ENCODE peak calls at places on chromosomes 4 and X, in seven cellular contexts. C, X, Z, N, G, E and S are unnamed samples. For H3K4me1, the result is how much of the 10 kb centered on the place peaks cover.

GRCh38 chr4:123659759-123660158 is 263.2 kb downstream of the SPRY1 start:
- DNase-seq in C (no peak), X (no peak), Z (no peak), N (no peak), G (no peak), E (no peak), S (no peak)

GRCh38 chr4:83217721-83218522 is 66.7 kb downstream of the COQ2 start:
- DNase-seq in C (no peak), X (no peak), Z (no peak), N (peak), G (peak), E (no peak), S (peak)

GRCh38 chr4:42871685-42872271 is 20.7 kb upstream of the GRXCR1 start:
- DNase-seq in C (no peak), X (no peak), Z (no peak), N (no peak), G (no peak), E (no peak), S (no peak)

GRCh38 chr4:110510282-110510681 is 34.3 kb downstream of the ENPEP start:
- DNase-seq in C (peak), X (no peak), Z (no peak), N (no peak), G (no peak), E (no peak), S (no peak)

GRCh38 chr4:159367421-159368105 is 264.7 kb downstream of the RAPGEF2 start:
- DNase-seq in C (no peak), X (no peak), Z (no peak), N (peak), G (no peak), E (no peak), S (no peak)

GRCh38 chrX:1537031-1537715 is at the start of gene P2RY8:
- DNase-seq in C (peak), X (peak), Z (peak), N (peak), G (peak), E (peak), S (peak)

GRCh38 chrX:55240788-55241187 is 20.6 kb downstream of the PAGE5 start:
- DNase-seq in C (no peak), X (no peak), Z (no peak), N (no peak), G (no peak), E (no peak), S (no peak)

GRCh38 chrX:151073767-151074166 is 90.6 kb downstream of the HMGB3 start:
- DNase-seq in C (no peak), X (no peak), Z (no peak), N (no peak), G (no peak), E (no peak), S (no peak)

GRCh38 chr4:52588097-52588496 is 71.0 kb downstream of the USP46 start:
- DNase-seq in C (no peak), X (peak), Z (peak), N (no peak), G (no peak), E (no peak), S (peak)

GRCh38 chr4:6124386-6125102 is 75.8 kb downstream of the JAKMIP1 start:
- DNase-seq in C (peak), X (no peak), Z (no peak), N (no peak), G (no peak), E (no peak), S (no peak)

GRCh38 chr4:82372502-82372873 is 1.3 kb downstream of the HNRNPD start:
- DNase-seq in C (no peak), X (peak), Z (no peak), N (no peak), G (peak), E (no peak), S (peak)

GRCh38 chrX:17596051-17596450 is 141.2 kb upstream of the SCML1 start:
- DNase-seq in C (no peak), X (no peak), Z (no peak), N (no peak), G (no peak), E (no peak), S (no peak)

GRCh38 chr4:85909851-85910250 is 434.9 kb downstream of the ARHGAP24 start:
- DNase-seq in C (peak), X (peak), Z (peak), N (no peak), G (no peak), E (no peak), S (peak)

GRCh38 chr4:59647500-59647899 is 1552.6 kb upstream of the ADGRL3 start:
- DNase-seq in C (no peak), X (no peak), Z (no peak), N (no peak), G (no peak), E (no peak), S (no peak)

GRCh38 chr4:18935956-18936355 is 914.4 kb upstream of the LCORL start:
- DNase-seq in C (no peak), X (no peak), Z (no peak), N (no peak), G (no peak), E (no peak), S (no peak)

GRCh38 chrX:77298790-77299189 is 148.4 kb upstream of the FGF16 start:
- DNase-seq in C (no peak), X (no peak), Z (no peak), N (no peak), G (no peak), E (no peak), S (no peak)

GRCh38 chr4:173934201-173934600 is 349.3 kb downstream of the FBXO8 start:
- DNase-seq in C (no peak), X (no peak), Z (no peak), N (no peak), G (no peak), E (no peak), S (no peak)

GRCh38 chr4:84497835-84498202 is 1.3 kb downstream of the NKX6-1 start:
- DNase-seq in C (no peak), X (no peak), Z (no peak), N (no peak), G (no peak), E (no peak), S (no peak)

GRCh38 chr4:159103406-159104131 is 690 bp downstream of the RAPGEF2 start:
- DNase-seq in C (peak), X (peak), Z (peak), N (no peak), G (peak), E (peak), S (peak)

GRCh38 chrX:17405225-17405969 is 30.4 kb downstream of the NHS start:
- DNase-seq in C (no peak), X (no peak), Z (no peak), N (no peak), G (no peak), E (no peak), S (no peak)

GRCh38 chr4:8118531-8118930 is 40.1 kb downstream of the ABLIM2 start:
- DNase-seq in C (no peak), X (peak), Z (no peak), N (no peak), G (no peak), E (no peak), S (no peak)

GRCh38 chrX:114619874-114620273 is 36.0 kb downstream of the HTR2C start:
- DNase-seq in C (no peak), X (no peak), Z (no peak), N (no peak), G (no peak), E (no peak), S (no peak)

GRCh38 chrX:121256653-121257052 is 209.2 kb downstream of the GLUD2 start:
- DNase-seq in C (no peak), X (no peak), Z (no peak), N (no peak), G (no peak), E (no peak), S (no peak)

GRCh38 chr4:143417679-143418403 is 81.2 kb downstream of the GAB1 start:
- DNase-seq in C (no peak), X (no peak), Z (no peak), N (peak), G (no peak), E (no peak), S (no peak)

GRCh38 chrX:120302434-120302833 is 8.8 kb downstream of the TMEM255A start:
- DNase-seq in C (no peak), X (no peak), Z (no peak), N (peak), G (peak), E (no peak), S (peak)

GRCh38 chr4:146243141-146243882 is 29.0 kb downstream of the REELD1 start:
- DNase-seq in C (no peak), X (peak), Z (peak), N (peak), G (no peak), E (peak), S (peak)

DNA sequence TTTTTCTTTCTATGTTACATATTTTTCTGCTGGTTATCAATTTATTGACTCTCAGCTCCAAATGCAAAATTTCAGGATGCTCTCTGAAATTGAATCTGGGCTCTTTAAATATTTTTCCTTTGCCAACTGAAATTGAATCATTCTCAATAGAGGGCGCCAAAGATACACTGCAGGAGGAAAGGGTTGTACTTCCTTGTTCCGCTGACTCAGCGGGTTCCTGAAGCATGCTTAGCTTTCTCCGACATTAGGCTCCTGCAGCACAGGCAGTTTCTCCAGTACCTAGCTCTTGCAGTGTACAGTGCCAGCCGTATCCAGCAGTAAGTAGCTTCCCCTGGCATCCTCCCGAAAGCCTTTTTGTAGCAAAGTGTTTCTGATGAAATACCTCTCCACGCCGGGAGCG is 28.8 kb upstream of the CFAP47 start:
- DNase-seq in C (no peak), X (no peak), Z (no peak), N (no peak), G (no peak), E (no peak), S (peak)
- TF ChIP-seq CTCF in C (no peak), X (peak), Z (peak), N (peak), G (peak), E (no peak), S (no peak)

GRCh38 chr4:169849456-169849855 is 91.7 kb upstream of the HPF1 start:
- DNase-seq in C (no peak), X (no peak), Z (no peak), N (no peak), G (no peak), E (no peak), S (no peak)

GRCh38 chr4:169852481-169852880 is 94.7 kb upstream of the HPF1 start:
- DNase-seq in C (no peak), X (no peak), Z (no peak), N (no peak), G (no peak), E (no peak), S (no peak)

GRCh38 chr4:169854090-169854489 is 96.3 kb upstream of the HPF1 start:
- DNase-seq in C (no peak), X (no peak), Z (no peak), N (no peak), G (no peak), E (no peak), S (no peak)

GRCh38 chr4:169848018-169848417 is 90.3 kb upstream of the HPF1 start:
- DNase-seq in C (no peak), X (no peak), Z (no peak), N (no peak), G (no peak), E (no peak), S (no peak)

GRCh38 chr4:169851750-169852149 is 94.0 kb upstream of the HPF1 start:
- DNase-seq in C (no peak), X (no peak), Z (no peak), N (no peak), G (no peak), E (no peak), S (no peak)
- H3K4me1 ChIP-seq in C (under half), X (under half), Z (under half), N (under half), G (under half), E (under half), S (under half)

GRCh38 chr4:39932776-39933402 is 44.8 kb downstream of the PDS5A start:
- DNase-seq in C (no peak), X (no peak), Z (no peak), N (no peak), G (no peak), E (no peak), S (no peak)
- H3K4me3 ChIP-seq in C (no peak), X (no peak), Z (no peak), N (peak), G (no peak), E (no peak), S (no peak)

DNA sequence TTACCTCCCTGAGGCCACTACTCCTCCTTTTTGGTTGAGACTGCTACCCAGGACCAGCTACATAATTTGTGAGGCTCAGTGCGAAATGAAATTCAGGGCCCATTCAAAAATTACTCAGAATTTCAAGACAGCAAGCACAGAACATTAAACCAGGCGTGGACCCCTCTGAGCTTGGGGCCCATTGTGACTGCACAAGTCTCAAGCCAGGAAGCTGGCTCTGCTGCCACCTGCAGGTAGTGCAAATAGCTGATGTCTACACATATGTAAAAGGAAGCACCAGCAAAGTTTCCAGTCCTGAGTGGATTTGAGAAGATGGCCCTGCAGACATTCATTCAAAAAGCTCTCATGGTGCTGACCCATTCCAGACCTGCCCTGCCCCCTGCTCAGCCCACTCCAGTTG is 213.4 kb upstream of the LNX1 start:
- DNase-seq in C (peak), X (no peak), Z (no peak), N (peak), G (peak), E (no peak), S (no peak)
- TF ChIP-seq CTCF in C (no peak), X (peak), Z (peak), N (peak), G (peak), E (no peak), S (peak)

GRCh38 chr4:2257361-2258001 is 4.4 kb downstream of the MXD4 start:
- DNase-seq in C (no peak), X (peak), Z (peak), N (no peak), G (peak), E (peak), S (peak)
- H3K4me1 ChIP-seq in C (half or more), X (half or more), Z (half or more), N (under half), G (under half), E (under half), S (under half)

GRCh38 chrX:51743179-51743957 is at the start of gene GSPT2:
- DNase-seq in C (peak), X (peak), Z (peak), N (peak), G (peak), E (peak), S (peak)

GRCh38 chrX:51737062-51737461 is 6.2 kb upstream of the GSPT2 start:
- DNase-seq in C (no peak), X (no peak), Z (no peak), N (no peak), G (no peak), E (no peak), S (no peak)

GRCh38 chrX:51747671-51748070 is 4.4 kb downstream of the GSPT2 start:
- DNase-seq in C (no peak), X (no peak), Z (no peak), N (no peak), G (no peak), E (no peak), S (no peak)

DNA sequence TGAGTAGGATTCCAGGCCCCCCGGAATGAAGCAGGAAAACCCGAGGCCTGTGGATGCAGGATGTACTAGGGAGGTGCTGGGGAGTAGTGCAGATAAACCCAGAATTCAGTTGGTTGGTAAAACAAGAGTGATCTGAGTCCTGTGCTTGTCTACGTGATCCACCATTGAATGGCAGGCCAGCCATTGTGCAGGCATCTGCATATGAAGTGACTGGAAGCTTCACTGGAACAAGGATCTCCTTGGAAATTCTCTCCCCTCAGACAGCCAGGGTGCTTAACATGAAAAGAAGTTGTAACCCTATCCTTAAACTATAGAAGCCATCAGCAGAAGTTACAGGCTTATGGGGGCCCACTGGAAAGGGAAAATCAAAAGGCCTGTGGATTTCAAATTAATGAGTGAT is 656 bp upstream of the GSPT2 start:
- DNase-seq in C (no peak), X (no peak), Z (no peak), N (no peak), G (no peak), E (no peak), S (no peak)
- H3K4me3 ChIP-seq in C (no peak), X (peak), Z (peak), N (peak), G (no peak), E (no peak), S (no peak)

GRCh38 chr4:44580231-44580630 is 71.2 kb downstream of the YIPF7 start:
- DNase-seq in C (no peak), X (no peak), Z (no peak), N (no peak), G (no peak), E (no peak), S (no peak)

GRCh38 chr4:44578954-44579353 is 72.5 kb downstream of the YIPF7 start:
- DNase-seq in C (no peak), X (no peak), Z (no peak), N (no peak), G (no peak), E (no peak), S (no peak)

DNA sequence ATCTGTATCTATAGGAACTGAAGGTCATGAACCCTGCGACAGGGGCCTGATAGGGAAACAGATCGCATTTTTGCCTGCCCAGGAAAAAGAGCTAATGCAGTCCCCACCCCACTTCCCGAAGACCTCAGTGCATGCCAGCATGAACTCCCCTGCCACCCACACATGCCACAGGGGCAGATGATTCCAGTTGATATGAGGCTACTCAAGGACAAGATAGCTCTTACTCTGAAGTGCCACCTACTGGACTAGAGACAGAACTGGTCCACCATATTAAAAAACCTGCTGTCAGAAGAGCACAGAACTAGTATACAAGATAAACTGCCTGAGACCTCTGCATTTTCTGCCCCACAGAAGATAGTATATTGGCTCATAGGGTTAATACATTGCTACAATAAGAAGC is 68.0 kb downstream of the YIPF7 start:
- DNase-seq in C (no peak), X (no peak), Z (no peak), N (no peak), G (no peak), E (no peak), S (no peak)
- TF ChIP-seq CTCF in C (no peak), X (no peak), Z (no peak), N (peak), G (no peak), E (no peak), S (no peak)